ENCODE peak calls at places on chromosomes 3 and 15, in nine cellular contexts. E, W, P, J, B, H, U, N and D are unnamed samples.
A peak's percentile ranks its signal among the peaks of the same experiment; 100 is the strongest.

GRCh38 chr3:9890249-9891071 is at the start of gene JAGN1:
- DNase-seq in E (peak; percentile 96), W (peak; percentile 92), P (peak; percentile 90), J (peak; percentile 80), B (peak; percentile 91), H (peak; percentile 92), U (peak; percentile 92), N (peak; percentile 86), D (peak; percentile 39)

GRCh38 chr3:99400352-99400751 is 238.0 kb upstream of the COL8A1 start:
- DNase-seq in E (no peak), W (no peak), P (no peak), J (no peak), B (no peak), H (no peak), U (no peak), N (no peak), D (no peak)

GRCh38 chr3:141104151-141104741 is 53.1 kb downstream of the SPSB4 start:
- DNase-seq in E (no peak), W (no peak), P (peak; percentile 25), J (no peak), B (no peak), H (no peak), U (no peak), N (no peak), D (no peak)

GRCh38 chr15:84034831-84035753 is 200.5 kb upstream of the GOLGA6L4 start:
- DNase-seq in E (no peak), W (no peak), P (peak; percentile 71), J (no peak), B (peak; percentile 45), H (no peak), U (no peak), N (no peak), D (no peak)

GRCh38 chr15:41671656-41672636 is 11.7 kb downstream of the MGA start:
- DNase-seq in E (no peak), W (no peak), P (no peak), J (no peak), B (no peak), H (no peak), U (no peak), N (no peak), D (no peak)

GRCh38 chr15:70342141-70342540 is 244.4 kb upstream of the TLE3 start:
- DNase-seq in E (no peak), W (no peak), P (no peak), J (peak; percentile 2), B (peak; percentile 5), H (no peak), U (no peak), N (no peak), D (no peak)

GRCh38 chr15:22267761-22268160 is 187.4 kb downstream of the OR4M2 start:
- DNase-seq in E (no peak), W (no peak), P (no peak), J (no peak), B (no peak), H (no peak), U (no peak), N (no peak), D (no peak)

GRCh38 chr3:61875976-61876671 is 314.8 kb downstream of the PTPRG start:
- DNase-seq in E (no peak), W (no peak), P (no peak), J (no peak), B (no peak), H (no peak), U (no peak), N (no peak), D (no peak)

GRCh38 chr3:120449701-120450216 is 1.0 kb downstream of the FSTL1 start:
- DNase-seq in E (no peak), W (no peak), P (peak; percentile 71), J (peak; percentile 56), B (no peak), H (no peak), U (no peak), N (no peak), D (no peak)

GRCh38 chr15:38660726-38661125 is 96.1 kb upstream of the RASGRP1 start:
- DNase-seq in E (no peak), W (no peak), P (no peak), J (no peak), B (no peak), H (no peak), U (no peak), N (no peak), D (no peak)

GRCh38 chr15:49232407-49232806 is 62.4 kb downstream of the GALK2 start:
- DNase-seq in E (no peak), W (no peak), P (no peak), J (no peak), B (no peak), H (no peak), U (no peak), N (no peak), D (no peak)

GRCh38 chr15:75114796-75115195 is 86.9 kb upstream of the C15orf39 start:
- DNase-seq in E (no peak), W (no peak), P (no peak), J (no peak), B (no peak), H (no peak), U (no peak), N (no peak), D (no peak)
- H3K9me3 ChIP-seq in E (peaks cover 17% of the 10 kb centered on the region), W (no peaks in the 10 kb centered on the region), P (no peaks in the 10 kb centered on the region), J (no peaks in the 10 kb centered on the region), B (no peaks in the 10 kb centered on the region), H (no peaks in the 10 kb centered on the region), U (peaks cover 2% of the 10 kb centered on the region), N (no peaks in the 10 kb centered on the region), D (no peaks in the 10 kb centered on the region)

GRCh38 chr15:90644526-90644925 is 72.6 kb upstream of the BLM start:
- DNase-seq in E (no peak), W (no peak), P (no peak), J (no peak), B (no peak), H (no peak), U (no peak), N (no peak), D (no peak)

GRCh38 chr15:90647326-90647725 is 69.8 kb upstream of the BLM start:
- DNase-seq in E (no peak), W (no peak), P (no peak), J (no peak), B (no peak), H (no peak), U (no peak), N (no peak), D (no peak)

GRCh38 chr15:90646662-90647305 is 70.4 kb upstream of the BLM start:
- DNase-seq in E (no peak), W (no peak), P (no peak), J (no peak), B (no peak), H (no peak), U (no peak), N (no peak), D (no peak)

GRCh38 chr15:90644946-90645725 is 72.0 kb upstream of the BLM start:
- DNase-seq in E (no peak), W (no peak), P (no peak), J (no peak), B (no peak), H (no peak), U (no peak), N (no peak), D (no peak)

DNA sequence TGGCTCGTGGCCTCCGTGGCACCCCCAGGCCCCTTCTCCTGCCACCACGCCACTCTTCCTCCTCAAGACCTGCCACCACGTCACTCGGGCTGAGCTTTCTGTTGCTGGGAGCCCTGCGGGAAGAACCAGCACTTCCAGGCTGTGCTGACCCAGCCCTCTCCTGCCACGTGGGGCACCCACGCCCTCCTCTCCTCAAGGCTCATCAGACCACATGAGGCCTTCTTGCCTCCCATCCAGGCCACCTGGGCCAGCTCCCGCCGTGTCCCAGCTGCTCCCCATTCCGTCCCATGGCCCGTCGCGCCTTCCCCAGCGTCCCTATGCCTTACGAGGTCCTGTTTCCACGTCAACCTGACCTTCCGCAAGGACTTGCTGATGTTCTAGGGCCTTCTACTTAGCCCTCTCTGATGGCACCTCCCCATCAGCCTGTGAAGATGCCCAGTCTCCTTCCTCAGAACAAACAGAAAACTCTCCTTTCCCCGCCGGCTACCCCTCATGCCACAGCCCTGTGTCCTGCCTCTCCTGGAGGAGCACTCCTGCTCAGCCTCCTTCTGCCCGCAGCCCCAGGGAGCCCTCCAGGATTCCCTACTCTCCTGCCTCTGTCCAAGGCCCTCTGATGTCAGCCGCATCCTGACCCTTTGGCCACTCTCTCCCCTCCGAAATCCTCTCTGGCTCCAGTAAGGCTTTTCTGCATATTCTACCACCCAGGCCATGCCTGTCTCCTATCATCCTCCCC is 71.1 kb upstream of the BLM start:
- DNase-seq in E (no peak), W (no peak), P (no peak), J (no peak), B (no peak), H (no peak), U (no peak), N (no peak), D (no peak)
- H3K9me3 ChIP-seq in E (no peaks in the 10 kb centered on the region), W (no peaks in the 10 kb centered on the region), P (no peaks in the 10 kb centered on the region), J (no peaks in the 10 kb centered on the region), B (no peaks in the 10 kb centered on the region), H (no peaks in the 10 kb centered on the region), U (peaks cover 6% of the 10 kb centered on the region), N (no peaks in the 10 kb centered on the region), D (no peaks in the 10 kb centered on the region)

GRCh38 chr3:16477054-16477453 is 36.4 kb downstream of the RFTN1 start:
- DNase-seq in E (no peak), W (no peak), P (no peak), J (no peak), B (no peak), H (no peak), U (no peak), N (no peak), D (no peak)

GRCh38 chr3:16475766-16476165 is 37.7 kb downstream of the RFTN1 start:
- DNase-seq in E (no peak), W (no peak), P (no peak), J (no peak), B (no peak), H (no peak), U (no peak), N (no peak), D (no peak)

GRCh38 chr3:16474304-16474703 is 39.2 kb downstream of the RFTN1 start:
- DNase-seq in E (no peak), W (no peak), P (peak; percentile 38), J (no peak), B (no peak), H (no peak), U (no peak), N (no peak), D (no peak)

GRCh38 chr3:16476636-16477035 is 36.9 kb downstream of the RFTN1 start:
- DNase-seq in E (no peak), W (no peak), P (peak; percentile 98), J (no peak), B (no peak), H (no peak), U (no peak), N (no peak), D (no peak)

DNA sequence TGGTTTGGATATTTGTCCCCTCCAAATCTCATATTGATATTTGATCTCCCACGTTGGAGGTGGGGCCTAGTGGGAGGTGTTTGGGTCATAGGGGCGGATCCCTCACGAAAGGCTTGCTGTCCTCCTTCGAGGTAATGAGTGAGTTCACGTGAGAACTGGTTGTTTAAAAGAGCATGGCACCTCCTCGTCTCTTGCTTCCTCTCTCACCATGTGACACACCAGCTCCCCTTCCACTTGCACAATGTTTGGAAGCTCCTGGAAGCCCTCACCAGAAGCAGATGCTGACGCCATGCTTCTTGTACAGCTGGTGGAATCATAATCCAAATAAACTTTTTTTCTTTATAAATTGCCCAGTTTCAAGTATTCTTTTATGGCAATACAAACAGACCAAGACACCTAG is 38.6 kb downstream of the RFTN1 start:
- DNase-seq in E (no peak), W (no peak), P (peak; percentile 92), J (no peak), B (no peak), H (no peak), U (no peak), N (no peak), D (no peak)
- H3K9me3 ChIP-seq in E (peaks cover 17% of the 10 kb centered on the region), W (no peaks in the 10 kb centered on the region), P (no peaks in the 10 kb centered on the region), J (no peaks in the 10 kb centered on the region), B (no peaks in the 10 kb centered on the region), H (peaks cover 5% of the 10 kb centered on the region), U (no peaks in the 10 kb centered on the region), N (no peaks in the 10 kb centered on the region), D (peaks cover 6% of the 10 kb centered on the region)

GRCh38 chr3:1365528-1365927 is 272.7 kb downstream of the CNTN6 start:
- DNase-seq in E (no peak), W (no peak), P (no peak), J (no peak), B (no peak), H (no peak), U (no peak), N (no peak), D (no peak)
- H3K9me3 ChIP-seq in E (no peaks in the 10 kb centered on the region), W (no peaks in the 10 kb centered on the region), P (no peaks in the 10 kb centered on the region), J (no peaks in the 10 kb centered on the region), B (no peaks in the 10 kb centered on the region), H (no peaks in the 10 kb centered on the region), U (no peaks in the 10 kb centered on the region), N (no peaks in the 10 kb centered on the region), D (no peaks in the 10 kb centered on the region)